ENCODE peak calls at places on chromosomes 16 and 17, in seven cellular contexts. One of them, this sample, is unnamed.

GRCh38 chr16:2194852-2195315 is 1.5 kb downstream of the CASKIN1 start:
- DNase-seq in upper lobe of right lung: no peak
- DNase-seq in GM23248: peak; percentile 51
- DNase-seq in GM23338: peak; percentile 89
- DNase-seq in ovary: no peak
- DNase-seq in mesenchymal stem cell: peak; percentile 26
- DNase-seq in prostate gland: peak; percentile 48
- DNase-seq in this sample: no peak

GRCh38 chr17:78113804-78114785 is 14.5 kb downstream of the TMC6 start:
- DNase-seq in ovary: no peak
- DNase-seq in upper lobe of right lung: no peak
- DNase-seq in prostate gland: no peak
- DNase-seq in GM23338: no peak
- DNase-seq in mesenchymal stem cell: no peak
- DNase-seq in GM23248: no peak
- DNase-seq in this sample: no peak

GRCh38 chr16:67447508-67448076 is 16.7 kb downstream of the HSD11B2 start:
- DNase-seq in ovary: peak; percentile 77
- DNase-seq in prostate gland: no peak
- DNase-seq in upper lobe of right lung: no peak
- DNase-seq in GM23338: peak; percentile 61
- DNase-seq in mesenchymal stem cell: peak; percentile 55
- DNase-seq in GM23248: peak; percentile 40
- DNase-seq in this sample: peak; percentile 33

GRCh38 chr17:7294614-7295153 is at the start of gene YBX2:
- DNase-seq in prostate gland: peak; percentile 57
- DNase-seq in mesenchymal stem cell: peak; percentile 12
- DNase-seq in GM23248: peak; percentile 52
- DNase-seq in ovary: peak; percentile 66
- DNase-seq in upper lobe of right lung: peak; percentile 80
- DNase-seq in GM23338: peak; percentile 98
- DNase-seq in this sample: peak; percentile 66

GRCh38 chr17:82244413-82245140 is 15.7 kb downstream of the SLC16A3 start:
- DNase-seq in ovary: no peak
- DNase-seq in upper lobe of right lung: no peak
- DNase-seq in GM23338: no peak
- DNase-seq in prostate gland: no peak
- DNase-seq in GM23248: peak; percentile 62
- DNase-seq in mesenchymal stem cell: no peak
- DNase-seq in this sample: no peak

GRCh38 chr17:72381597-72382397 is 261.0 kb downstream of the SOX9 start:
- DNase-seq in GM23338: peak; percentile 67
- DNase-seq in mesenchymal stem cell: no peak
- DNase-seq in ovary: no peak
- DNase-seq in upper lobe of right lung: no peak
- DNase-seq in prostate gland: no peak
- DNase-seq in GM23248: no peak
- DNase-seq in this sample: no peak

GRCh38 chr17:21278304-21279197 is 6.0 kb upstream of the MAP2K3 start:
- DNase-seq in ovary: no peak
- DNase-seq in GM23338: no peak
- DNase-seq in prostate gland: no peak
- DNase-seq in upper lobe of right lung: no peak
- DNase-seq in GM23248: peak; percentile 68
- DNase-seq in mesenchymal stem cell: no peak
- DNase-seq in this sample: no peak

GRCh38 chr17:79607941-79608728 is 2.7 kb downstream of the RBFOX3 start:
- DNase-seq in GM23248: peak; percentile 64
- DNase-seq in upper lobe of right lung: no peak
- DNase-seq in GM23338: peak; percentile 90
- DNase-seq in prostate gland: no peak
- DNase-seq in mesenchymal stem cell: peak; percentile 15
- DNase-seq in ovary: no peak
- DNase-seq in this sample: peak; percentile 16

GRCh38 chr16:58582971-58583765 is 46.5 kb downstream of the CNOT1 start:
- DNase-seq in upper lobe of right lung: no peak
- DNase-seq in GM23248: no peak
- DNase-seq in prostate gland: no peak
- DNase-seq in mesenchymal stem cell: no peak
- DNase-seq in ovary: no peak
- DNase-seq in GM23338: peak; percentile 3
- DNase-seq in this sample: no peak

GRCh38 chr16:19518423-19518822 is 3.5 kb downstream of the GDE1 start:
- DNase-seq in GM23338: no peak
- DNase-seq in mesenchymal stem cell: no peak
- DNase-seq in upper lobe of right lung: no peak
- DNase-seq in ovary: no peak
- DNase-seq in GM23248: no peak
- DNase-seq in prostate gland: no peak
- DNase-seq in this sample: no peak

DNA sequence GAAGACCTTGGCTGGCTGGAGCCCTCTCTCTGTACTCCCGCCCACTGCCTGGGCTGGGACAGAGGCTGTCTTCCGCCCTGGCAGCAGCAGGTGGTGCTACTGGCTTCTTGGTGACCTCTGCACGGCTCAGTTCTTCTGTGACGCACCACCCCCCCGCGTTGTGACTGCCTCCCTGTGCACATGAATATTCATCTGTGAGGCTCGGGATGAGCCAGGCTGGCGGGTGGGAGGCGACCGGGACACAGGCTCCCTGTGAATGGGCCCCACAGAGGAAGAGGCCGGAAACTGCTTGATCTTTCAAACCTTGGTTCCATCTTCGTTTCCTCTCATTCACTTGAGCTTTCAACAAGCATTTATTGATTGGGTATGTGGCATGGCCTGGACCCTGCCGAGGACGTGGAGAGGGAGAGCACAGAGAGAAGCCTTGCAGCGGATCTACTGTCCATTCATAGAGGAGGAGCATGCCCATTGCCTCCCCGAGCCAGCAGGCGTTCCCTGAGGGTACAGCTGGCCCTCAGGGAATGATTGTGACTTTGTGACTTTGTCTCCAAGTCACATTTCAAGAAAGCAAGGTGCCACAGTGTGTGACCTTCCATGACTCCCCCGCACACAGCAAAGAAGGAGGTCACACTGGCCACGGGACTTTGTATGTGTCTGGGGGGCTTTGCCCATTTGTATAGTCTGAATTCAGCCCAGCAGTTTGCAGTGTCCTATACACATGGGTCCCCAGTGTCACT is 45.0 kb downstream of the B9D1 start:
- DNase-seq in mesenchymal stem cell: peak; percentile 75
- DNase-seq in prostate gland: no peak
- DNase-seq in GM23248: peak; percentile 37
- DNase-seq in ovary: peak; percentile 89
- DNase-seq in upper lobe of right lung: peak; percentile 64
- DNase-seq in GM23338: peak; percentile 93
- DNase-seq in this sample: peak; percentile 89
- H3K27ac ChIP-seq in mesenchymal stem cell: peak overlapping the region; percentile 94
- H3K27ac ChIP-seq in prostate gland: peak overlapping the region; percentile 13
- H3K27ac ChIP-seq in GM23248: no peak overlapping the region
- H3K27ac ChIP-seq in ovary: peak overlapping the region; percentile 56
- H3K27ac ChIP-seq in upper lobe of right lung: no peak overlapping the region
- H3K27ac ChIP-seq in GM23338: no peak overlapping the region
- H3K27ac ChIP-seq in this sample: peak overlapping the region; percentile 73

GRCh38 chr16:3485097-3485470 is 10.2 kb downstream of the C16orf90 start:
- DNase-seq in upper lobe of right lung: no peak
- DNase-seq in mesenchymal stem cell: no peak
- DNase-seq in GM23248: no peak
- DNase-seq in prostate gland: no peak
- DNase-seq in ovary: no peak
- DNase-seq in GM23338: no peak
- DNase-seq in this sample: no peak
- H3K36me3 ChIP-seq in upper lobe of right lung: peaks cover 62% of the 10 kb centered on the region
- H3K36me3 ChIP-seq in mesenchymal stem cell: peaks cover 76% of the 10 kb centered on the region
- H3K36me3 ChIP-seq in GM23248: peaks cover 18% of the 10 kb centered on the region
- H3K36me3 ChIP-seq in prostate gland: peaks cover 17% of the 10 kb centered on the region
- H3K36me3 ChIP-seq in ovary: no peaks in the 10 kb centered on the region
- H3K36me3 ChIP-seq in GM23338: peaks cover 9% of the 10 kb centered on the region
- H3K36me3 ChIP-seq in this sample: peaks cover 80% of the 10 kb centered on the region

GRCh38 chr17:40538019-40538935 is 27.0 kb downstream of the CCR7 start:
- DNase-seq in upper lobe of right lung: peak; percentile 86
- DNase-seq in GM23338: no peak
- DNase-seq in mesenchymal stem cell: no peak
- DNase-seq in ovary: peak; percentile 36
- DNase-seq in GM23248: peak; percentile 67
- DNase-seq in prostate gland: peak; percentile 81
- DNase-seq in this sample: peak; percentile 75

GRCh38 chr17:40541060-40541872 is 24.0 kb downstream of the CCR7 start:
- DNase-seq in ovary: peak; percentile 40
- DNase-seq in GM23338: no peak
- DNase-seq in GM23248: no peak
- DNase-seq in prostate gland: no peak
- DNase-seq in mesenchymal stem cell: no peak
- DNase-seq in upper lobe of right lung: peak; percentile 68
- DNase-seq in this sample: no peak

GRCh38 chr17:40539711-40540411 is 25.4 kb downstream of the CCR7 start:
- DNase-seq in mesenchymal stem cell: no peak
- DNase-seq in GM23338: no peak
- DNase-seq in ovary: peak; percentile 34
- DNase-seq in upper lobe of right lung: peak; percentile 50
- DNase-seq in GM23248: no peak
- DNase-seq in prostate gland: no peak
- DNase-seq in this sample: no peak

GRCh38 chr17:40540448-40540847 is 24.8 kb downstream of the CCR7 start:
- DNase-seq in upper lobe of right lung: peak; percentile 51
- DNase-seq in GM23248: no peak
- DNase-seq in prostate gland: no peak
- DNase-seq in mesenchymal stem cell: no peak
- DNase-seq in GM23338: no peak
- DNase-seq in ovary: no peak
- DNase-seq in this sample: no peak

GRCh38 chr17:40538936-40539705 is 26.2 kb downstream of the CCR7 start:
- DNase-seq in mesenchymal stem cell: no peak
- DNase-seq in GM23248: no peak
- DNase-seq in prostate gland: no peak
- DNase-seq in ovary: peak; percentile 14
- DNase-seq in GM23338: no peak
- DNase-seq in upper lobe of right lung: no peak
- DNase-seq in this sample: no peak
- H3K27ac ChIP-seq in mesenchymal stem cell: no peak overlapping the region
- H3K27ac ChIP-seq in GM23248: peak overlapping the region; percentile 51
- H3K27ac ChIP-seq in prostate gland: peak overlapping the region; percentile 76
- H3K27ac ChIP-seq in ovary: peak overlapping the region; percentile 33
- H3K27ac ChIP-seq in GM23338: no peak overlapping the region
- H3K27ac ChIP-seq in upper lobe of right lung: peak overlapping the region; percentile 86
- H3K27ac ChIP-seq in this sample: peak overlapping the region; percentile 94

GRCh38 chr16:56125922-56126321 is 65.4 kb upstream of the GNAO1 start:
- DNase-seq in mesenchymal stem cell: no peak
- DNase-seq in prostate gland: no peak
- DNase-seq in upper lobe of right lung: no peak
- DNase-seq in GM23248: no peak
- DNase-seq in GM23338: no peak
- DNase-seq in ovary: no peak
- DNase-seq in this sample: no peak
- H3K36me3 ChIP-seq in mesenchymal stem cell: no peaks in the 10 kb centered on the region
- H3K36me3 ChIP-seq in prostate gland: no peaks in the 10 kb centered on the region
- H3K36me3 ChIP-seq in upper lobe of right lung: no peaks in the 10 kb centered on the region
- H3K36me3 ChIP-seq in GM23248: no peaks in the 10 kb centered on the region
- H3K36me3 ChIP-seq in GM23338: no peaks in the 10 kb centered on the region
- H3K36me3 ChIP-seq in ovary: no peaks in the 10 kb centered on the region
- H3K36me3 ChIP-seq in this sample: no peaks in the 10 kb centered on the region

This sample was measured in heart right ventricle.